ENCODE peak calls at places on chromosomes 6 and 20, in nine cellular contexts. K, I, A, P, O, Z, Q, E and F are unnamed samples.

GRCh38 chr6:89154131-89154530 is 8.3 kb downstream of the PM20D2 start:
- DNase-seq in P (no peak), K (no peak), Q (no peak), A (no peak), O (no peak), E (no peak), I (no peak), Z (peak), F (no peak)

GRCh38 chr6:94548211-94548610 is 1029.1 kb upstream of the MANEA start:
- DNase-seq in A (no peak), E (no peak), Z (no peak), I (no peak), K (no peak), Q (no peak), O (no peak), P (no peak), F (no peak)

GRCh38 chr20:52001999-52002666 is 189.4 kb downstream of the ZFP64 start:
- DNase-seq in Z (no peak), Q (no peak), A (no peak), E (no peak), P (no peak), I (no peak), K (peak), O (no peak), F (no peak)

GRCh38 chr20:38125157-38126056 is 39.7 kb downstream of the TGM2 start:
- DNase-seq in P (no peak), I (peak), K (no peak), E (no peak), Q (peak), Z (peak), O (peak), A (no peak), F (peak)

GRCh38 chr20:58149412-58150091 is 78.9 kb downstream of the ANKRD60 start:
- DNase-seq in A (no peak), I (no peak), K (no peak), Z (no peak), E (no peak), O (peak), Q (no peak), P (no peak), F (no peak)

GRCh38 chr6:71444222-71444621 is 155.6 kb downstream of the OGFRL1 start:
- DNase-seq in E (no peak), I (no peak), A (no peak), O (no peak), Q (no peak), K (no peak), P (no peak), Z (peak), F (no peak)

GRCh38 chr6:138105880-138106664 is 1.1 kb downstream of the PERP start:
- DNase-seq in E (no peak), O (no peak), Z (peak), P (no peak), Q (no peak), K (no peak), A (no peak), I (peak), F (no peak)

GRCh38 chr6:140572129-140572528 is 1197.7 kb upstream of the CITED2 start:
- DNase-seq in K (no peak), O (no peak), A (no peak), E (peak), Z (peak), I (no peak), P (no peak), Q (no peak), F (no peak)

GRCh38 chr6:128517124-128517523 is 3.3 kb downstream of the PTPRK start:
- DNase-seq in O (no peak), Q (no peak), K (no peak), Z (no peak), I (no peak), E (no peak), P (no peak), A (no peak), F (no peak)

GRCh38 chr6:128513878-128514277 is 6.5 kb downstream of the PTPRK start:
- DNase-seq in E (no peak), A (no peak), Q (no peak), O (no peak), I (no peak), P (no peak), Z (no peak), K (no peak), F (no peak)

GRCh38 chr6:128518531-128519131 is 1.8 kb downstream of the PTPRK start:
- DNase-seq in I (no peak), Q (no peak), O (no peak), A (no peak), E (no peak), Z (no peak), K (no peak), P (no peak), F (no peak)

GRCh38 chr6:128515550-128516513 is 4.6 kb downstream of the PTPRK start:
- DNase-seq in O (no peak), Z (peak), P (no peak), K (no peak), I (no peak), E (no peak), A (no peak), Q (no peak), F (no peak)

GRCh38 chr6:128516514-128516898 is 3.9 kb downstream of the PTPRK start:
- DNase-seq in O (no peak), Z (no peak), I (no peak), P (no peak), Q (no peak), A (no peak), E (peak), K (no peak), F (no peak)
- TF ChIP-seq CTCF in O (no peak), Z (peak), I (peak), P (peak), Q (no peak), A (no peak), E (no peak), K (peak), F (no peak)

DNA sequence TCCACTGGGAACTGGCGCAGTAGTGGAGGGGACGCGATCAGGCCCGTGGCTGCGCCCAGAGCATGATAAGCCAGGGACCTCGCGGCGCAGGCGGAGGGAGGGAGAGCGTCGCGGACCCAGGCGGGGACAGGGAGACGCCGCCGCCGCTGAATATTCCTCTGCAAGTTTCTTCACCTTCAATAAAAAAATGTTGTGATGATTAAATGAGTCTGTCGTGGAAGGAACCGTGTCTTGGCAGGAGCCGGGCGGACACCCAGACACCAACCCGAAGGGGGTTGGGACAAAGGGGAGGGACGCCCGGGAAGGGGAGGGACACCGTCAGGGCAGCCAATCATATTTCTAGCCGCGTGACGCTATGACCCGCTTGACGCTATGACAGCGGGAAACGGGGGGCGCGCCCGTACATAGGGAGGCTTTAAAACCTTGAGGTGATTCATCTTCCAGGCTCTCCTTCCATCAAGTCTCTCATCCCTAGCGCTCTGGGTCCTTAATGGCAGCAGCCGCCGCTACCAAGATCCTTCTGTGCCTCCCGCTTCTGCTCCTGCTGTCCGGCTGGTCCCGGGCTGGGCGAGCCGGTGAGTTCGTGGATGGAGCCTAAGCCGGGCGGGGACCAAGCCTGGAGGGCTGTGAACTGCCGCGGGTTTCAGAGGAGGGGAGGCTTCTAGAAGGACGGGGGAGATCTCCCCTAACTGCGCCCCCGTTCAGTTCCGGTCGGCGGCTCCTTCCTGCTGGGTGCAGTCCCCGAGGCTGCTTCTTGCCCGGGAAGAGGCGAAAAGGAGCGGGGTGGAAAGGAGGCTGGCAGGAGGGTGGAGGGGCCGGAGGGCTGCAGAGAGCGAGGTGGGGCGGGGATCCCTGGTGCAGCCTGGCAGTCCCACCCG is at the start of gene ULBP2:
- DNase-seq in Q (peak), K (peak), O (peak), Z (peak), P (peak), A (peak), I (peak), E (peak), F (peak)
- TF ChIP-seq CTCF in Q (no peak), K (no peak), O (no peak), Z (no peak), P (no peak), A (no peak), I (no peak), E (no peak), F (no peak)

DNA sequence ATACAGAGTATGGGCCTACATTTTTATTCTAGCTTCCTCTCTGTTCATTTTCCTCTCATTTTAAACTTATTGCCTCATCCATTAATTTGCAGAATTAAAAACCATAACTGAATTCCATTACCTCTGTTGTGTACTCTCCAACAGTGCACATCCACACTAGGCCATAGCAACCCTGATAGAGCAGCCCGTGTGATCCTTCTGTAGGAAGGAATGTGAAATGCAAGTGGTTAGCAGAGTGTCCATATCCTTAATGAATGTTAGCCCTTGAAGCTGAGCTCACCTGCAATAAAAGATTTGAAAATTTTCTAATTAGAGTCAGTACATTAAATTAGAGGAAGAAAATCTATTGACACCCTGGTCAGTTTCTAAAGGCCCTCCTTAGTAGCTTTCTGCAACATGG is 6.5 kb upstream of the GRIK2 start:
- DNase-seq in Q (no peak), A (no peak), P (no peak), I (peak), E (no peak), O (no peak), Z (no peak), K (peak), F (no peak)
- TF ChIP-seq CTCF in Q (no peak), A (no peak), P (peak), I (peak), E (no peak), O (no peak), Z (peak), K (peak), F (no peak)

GRCh38 chr20:64131406-64131805 is 24.0 kb upstream of the NPBWR2 start:
- DNase-seq in I (peak), E (peak), P (no peak), A (no peak), Q (peak), Z (peak), K (no peak), O (no peak), F (peak)

GRCh38 chr20:64133951-64134407 is 26.6 kb upstream of the NPBWR2 start:
- DNase-seq in Q (peak), A (no peak), E (peak), P (no peak), O (no peak), K (no peak), Z (no peak), I (peak), F (no peak)

GRCh38 chr20:64130271-64130670 is 22.9 kb upstream of the NPBWR2 start:
- DNase-seq in I (no peak), P (no peak), K (no peak), E (no peak), Q (no peak), A (no peak), O (no peak), Z (no peak), F (peak)

GRCh38 chr20:64129146-64129782 is 21.9 kb upstream of the NPBWR2 start:
- DNase-seq in A (no peak), O (no peak), P (no peak), Q (peak), Z (no peak), K (no peak), E (no peak), I (no peak), F (peak)

GRCh38 chr20:64130876-64131275 is 23.5 kb upstream of the NPBWR2 start:
- DNase-seq in I (no peak), A (no peak), E (no peak), Q (peak), K (no peak), Z (no peak), O (no peak), P (no peak), F (no peak)
- TF ChIP-seq CTCF in I (no peak), A (no peak), E (no peak), Q (no peak), K (no peak), Z (no peak), O (no peak), P (no peak), F (no peak)

DNA sequence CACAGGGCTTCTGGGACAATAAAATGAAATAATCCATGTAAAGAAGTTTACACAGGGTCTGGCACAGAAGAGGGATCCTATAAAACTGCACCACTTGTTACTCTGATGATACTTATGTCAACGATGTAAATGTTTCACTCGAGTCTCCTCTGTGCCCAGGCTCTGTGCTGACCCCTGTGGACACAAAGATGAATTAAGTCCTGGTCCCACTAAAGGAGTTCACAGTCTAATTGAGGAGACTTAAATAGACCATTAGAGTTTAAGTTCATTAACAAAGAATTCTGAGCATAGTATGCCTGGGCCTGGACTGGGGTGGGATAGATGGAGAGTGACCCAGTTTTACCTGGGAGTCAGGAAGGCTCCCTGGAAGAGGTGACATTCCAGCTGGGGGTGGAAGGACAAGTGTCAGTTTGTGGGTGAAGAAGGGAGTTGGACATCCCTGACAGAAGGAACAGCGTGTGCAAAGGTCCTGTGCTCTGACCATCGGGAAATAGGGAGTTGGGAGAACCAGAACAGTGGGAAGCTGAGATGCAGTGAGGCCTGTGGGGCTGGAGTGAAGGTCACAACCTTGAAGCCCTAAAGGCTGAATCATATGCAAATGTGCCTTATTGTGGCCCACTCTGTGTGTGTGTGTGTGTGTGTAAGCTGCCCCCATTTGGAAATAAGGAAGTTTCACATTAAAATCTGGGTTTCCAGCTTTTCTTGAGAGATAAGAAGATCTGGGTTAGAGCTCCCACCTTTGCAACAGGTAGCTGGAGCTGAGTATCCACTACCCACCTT is 1.1 kb downstream of the OCSTAMP start:
- DNase-seq in O (no peak), P (no peak), I (no peak), A (no peak), K (no peak), E (no peak), Q (no peak), Z (no peak), F (no peak)
- TF ChIP-seq CTCF in O (no peak), P (no peak), I (peak), A (no peak), K (no peak), E (no peak), Q (no peak), Z (no peak), F (no peak)

DNA sequence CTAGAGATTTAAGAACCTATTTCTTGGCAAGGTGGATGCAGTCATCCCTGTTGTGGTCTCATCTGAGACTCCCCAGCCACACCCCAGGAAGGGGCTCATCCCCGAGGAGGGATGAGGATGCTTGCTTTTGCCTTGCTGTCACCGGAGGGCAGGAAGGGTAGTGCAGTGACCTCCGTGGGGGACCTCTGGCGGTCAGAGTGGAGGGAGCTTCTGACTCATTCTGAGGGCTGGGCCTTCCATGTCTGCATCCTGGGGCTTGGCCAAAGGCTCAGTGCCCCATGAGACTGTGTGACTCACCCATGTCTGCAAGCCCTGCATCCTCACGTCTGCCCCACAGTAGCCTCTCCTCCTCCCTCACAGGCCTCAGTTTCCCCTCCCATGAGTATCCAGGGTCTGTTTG is 38.7 kb downstream of the UQCC2 start:
- DNase-seq in A (peak), E (peak), Z (peak), Q (no peak), I (peak), K (no peak), O (peak), P (peak), F (peak)
- TF ChIP-seq CTCF in A (no peak), E (peak), Z (peak), Q (no peak), I (peak), K (no peak), O (no peak), P (no peak), F (peak)

DNA sequence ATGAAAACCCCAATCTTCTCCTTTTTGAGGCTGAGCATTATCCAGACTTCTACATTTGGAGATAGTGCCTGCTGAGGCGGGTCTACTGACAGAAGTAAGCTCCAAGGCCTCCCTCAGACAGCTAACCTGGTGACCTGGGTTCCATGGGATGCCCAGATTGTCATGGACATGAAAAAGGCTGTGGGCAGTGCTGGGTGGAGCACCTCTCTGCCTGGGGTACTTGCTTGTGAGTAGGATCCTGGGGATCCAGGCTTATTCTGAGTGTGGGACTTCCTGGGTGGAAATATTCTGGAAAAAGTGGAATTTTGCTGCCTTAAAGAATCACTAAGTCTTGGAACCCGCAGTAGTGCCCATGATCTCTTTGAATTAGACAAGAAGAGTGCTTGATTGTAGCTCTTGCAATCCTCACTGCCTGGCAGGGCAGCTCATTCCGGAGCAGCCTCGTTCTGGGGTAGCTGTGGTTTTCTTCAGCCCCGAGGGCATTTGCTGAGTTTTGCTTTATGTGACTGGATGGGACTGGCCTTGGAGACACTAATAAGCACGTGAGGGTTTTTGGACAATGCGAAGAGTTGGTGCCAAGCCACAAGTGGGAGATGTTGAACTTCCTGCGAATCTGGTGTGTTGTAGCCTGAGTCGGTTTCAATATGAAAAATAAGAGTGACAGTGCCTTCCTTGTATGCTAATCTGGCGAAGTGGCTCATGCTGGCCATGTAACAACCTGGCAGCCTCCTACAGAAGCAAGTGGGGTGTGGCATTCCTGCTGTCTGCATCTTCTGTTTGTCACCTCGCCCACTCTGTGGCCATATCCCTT is 28.2 kb downstream of the SNRNP48 start:
- DNase-seq in K (no peak), Z (peak), P (no peak), E (peak), Q (no peak), O (no peak), I (no peak), A (peak), F (peak)
- TF ChIP-seq CTCF in K (no peak), Z (no peak), P (no peak), E (no peak), Q (no peak), O (no peak), I (no peak), A (no peak), F (no peak)

DNA sequence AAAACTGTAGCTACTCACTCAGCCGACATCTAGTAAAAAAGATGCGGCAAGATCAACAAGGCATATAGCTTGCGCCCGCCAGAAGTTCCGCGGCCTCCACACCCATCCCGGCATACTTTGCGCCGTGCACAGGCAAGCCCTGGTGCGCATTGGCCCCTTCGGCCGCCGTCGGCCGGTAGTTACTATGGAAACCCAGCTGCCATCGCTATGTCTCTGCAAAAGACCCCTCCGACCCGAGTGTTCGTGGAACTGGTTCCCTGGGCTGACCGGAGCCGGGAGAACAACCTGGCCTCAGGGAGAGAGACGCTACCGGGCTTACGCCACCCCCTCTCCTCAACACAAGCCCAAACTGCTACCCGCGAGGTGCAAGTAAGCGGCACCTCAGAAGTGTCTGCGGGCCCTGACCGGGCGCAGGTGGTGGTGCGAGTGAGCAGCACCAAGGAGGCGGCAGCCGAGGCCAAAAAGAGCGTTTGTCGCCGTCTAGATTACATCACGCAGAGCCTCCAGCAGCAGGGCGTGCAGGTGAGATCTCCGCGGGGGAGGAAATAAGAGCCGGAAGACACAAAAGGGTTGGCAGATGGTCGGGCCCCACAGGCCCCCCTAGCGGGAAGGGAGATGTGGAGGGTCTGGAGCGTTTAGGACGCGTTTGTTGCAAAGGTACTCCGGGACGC is at the start of gene IRAK1BP1:
- DNase-seq in A (peak), K (peak), Z (peak), E (peak), P (peak), I (peak), O (peak), Q (peak), F (peak)
- TF ChIP-seq CTCF in A (no peak), K (no peak), Z (no peak), E (peak), P (peak), I (peak), O (no peak), Q (no peak), F (no peak)

DNA sequence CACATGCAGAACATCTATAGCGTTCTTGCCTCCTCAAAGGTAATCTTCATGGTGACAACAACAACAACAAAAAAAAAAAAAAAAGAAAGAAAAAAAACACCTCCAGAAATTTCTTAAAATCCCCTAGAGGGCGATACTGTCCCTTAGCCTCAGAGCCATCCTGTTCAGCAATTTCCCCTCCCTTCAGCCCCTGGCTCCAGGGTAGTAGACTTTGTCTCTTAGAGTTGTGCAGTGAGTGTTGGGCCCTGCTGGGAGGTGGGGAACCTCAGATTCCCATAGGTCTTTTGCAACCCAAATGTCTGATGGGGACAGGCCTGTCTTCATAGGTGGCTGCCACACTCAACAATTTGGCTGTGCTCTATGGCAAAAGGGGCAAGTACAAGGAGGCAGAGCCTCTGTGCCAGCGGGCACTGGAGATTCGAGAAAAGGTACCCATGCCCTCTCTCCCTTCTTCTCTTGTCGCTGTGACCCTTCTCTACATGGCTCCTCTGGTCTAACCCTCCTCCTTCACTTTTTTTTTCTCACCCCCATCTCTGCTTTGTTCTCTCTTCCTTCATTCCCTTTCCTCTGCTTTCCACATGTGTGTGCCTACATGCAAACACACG is 6.0 kb upstream of the PTK7 start:
- DNase-seq in E (peak), A (no peak), Q (no peak), Z (peak), I (peak), K (no peak), P (no peak), O (no peak), F (no peak)
- TF ChIP-seq CTCF in E (peak), A (no peak), Q (no peak), Z (peak), I (peak), K (peak), P (peak), O (peak), F (peak)